ENCODE peak calls at places on chromosomes 13 and 19, in six cellular contexts. One of them, this sample, is unnamed.

GRCh38 chr13:66689628-66690027 is 540.5 kb downstream of the PCDH9 start:
- DNase-seq in LNCaP clone FGC: no peak
- DNase-seq in dorsolateral prefrontal cortex: peak; percentile 67
- DNase-seq in GM06990: no peak
- DNase-seq in fibroblast of villous mesenchyme: peak; percentile 5
- DNase-seq in endodermal cell: no peak
- DNase-seq in this sample: no peak

GRCh38 chr19:55137915-55138314 is 11.1 kb downstream of the TNNT1 start:
- DNase-seq in LNCaP clone FGC: no peak
- DNase-seq in dorsolateral prefrontal cortex: no peak
- DNase-seq in GM06990: no peak
- DNase-seq in fibroblast of villous mesenchyme: no peak
- DNase-seq in endodermal cell: no peak
- DNase-seq in this sample: no peak

GRCh38 chr19:4866595-4867424 is 657 bp downstream of the PLIN3 start:
- DNase-seq in LNCaP clone FGC: no peak
- DNase-seq in dorsolateral prefrontal cortex: no peak
- DNase-seq in GM06990: peak; percentile 61
- DNase-seq in fibroblast of villous mesenchyme: peak; percentile 60
- DNase-seq in endodermal cell: peak; percentile 87
- DNase-seq in this sample: peak; percentile 47

GRCh38 chr19:15112385-15112784 is 5.2 kb downstream of the SYDE1 start:
- DNase-seq in LNCaP clone FGC: no peak
- DNase-seq in dorsolateral prefrontal cortex: no peak
- DNase-seq in GM06990: no peak
- DNase-seq in fibroblast of villous mesenchyme: no peak
- DNase-seq in endodermal cell: peak; percentile 81
- DNase-seq in this sample: no peak

GRCh38 chr13:39197645-39198007 is 159.4 kb downstream of the NHLRC3 start:
- DNase-seq in LNCaP clone FGC: no peak
- DNase-seq in dorsolateral prefrontal cortex: no peak
- DNase-seq in GM06990: no peak
- DNase-seq in fibroblast of villous mesenchyme: no peak
- DNase-seq in endodermal cell: no peak
- DNase-seq in this sample: no peak

GRCh38 chr13:108897955-108898354 is 268.5 kb downstream of the MYO16 start:
- DNase-seq in LNCaP clone FGC: no peak
- DNase-seq in dorsolateral prefrontal cortex: no peak
- DNase-seq in GM06990: no peak
- DNase-seq in fibroblast of villous mesenchyme: no peak
- DNase-seq in endodermal cell: no peak
- DNase-seq in this sample: no peak

GRCh38 chr19:38713227-38713649 is 31.0 kb downstream of the CAPN12 start:
- DNase-seq in LNCaP clone FGC: no peak
- DNase-seq in dorsolateral prefrontal cortex: peak; percentile 55
- DNase-seq in GM06990: no peak
- DNase-seq in fibroblast of villous mesenchyme: peak; percentile 41
- DNase-seq in endodermal cell: no peak
- DNase-seq in this sample: no peak

GRCh38 chr13:109945206-109945960 is 159.0 kb upstream of the IRS2 start:
- DNase-seq in LNCaP clone FGC: no peak
- DNase-seq in dorsolateral prefrontal cortex: no peak
- DNase-seq in GM06990: no peak
- DNase-seq in fibroblast of villous mesenchyme: peak; percentile 80
- DNase-seq in endodermal cell: no peak
- DNase-seq in this sample: no peak

GRCh38 chr13:110381029-110381360 is 73.9 kb downstream of the COL4A2 start:
- DNase-seq in LNCaP clone FGC: no peak
- DNase-seq in dorsolateral prefrontal cortex: no peak
- DNase-seq in GM06990: no peak
- DNase-seq in fibroblast of villous mesenchyme: no peak
- DNase-seq in endodermal cell: no peak
- DNase-seq in this sample: no peak

GRCh38 chr19:33333615-33334014 is 31.3 kb upstream of the CEBPA start:
- DNase-seq in LNCaP clone FGC: no peak
- DNase-seq in dorsolateral prefrontal cortex: no peak
- DNase-seq in GM06990: no peak
- DNase-seq in fibroblast of villous mesenchyme: no peak
- DNase-seq in endodermal cell: no peak
- DNase-seq in this sample: no peak

GRCh38 chr19:42032428-42032827 is 37.6 kb downstream of the GRIK5 start:
- DNase-seq in LNCaP clone FGC: no peak
- DNase-seq in dorsolateral prefrontal cortex: no peak
- DNase-seq in GM06990: no peak
- DNase-seq in fibroblast of villous mesenchyme: no peak
- DNase-seq in endodermal cell: peak; percentile 71
- DNase-seq in this sample: no peak

GRCh38 chr13:71602327-71602726 is 264.7 kb downstream of the DACH1 start:
- DNase-seq in LNCaP clone FGC: no peak
- DNase-seq in dorsolateral prefrontal cortex: no peak
- DNase-seq in GM06990: no peak
- DNase-seq in fibroblast of villous mesenchyme: no peak
- DNase-seq in endodermal cell: no peak
- DNase-seq in this sample: no peak

GRCh38 chr13:43368003-43368402 is 344.6 kb downstream of the DNAJC15 start:
- DNase-seq in LNCaP clone FGC: peak; percentile 13
- DNase-seq in dorsolateral prefrontal cortex: no peak
- DNase-seq in GM06990: no peak
- DNase-seq in fibroblast of villous mesenchyme: peak; percentile 81
- DNase-seq in endodermal cell: no peak
- DNase-seq in this sample: no peak

GRCh38 chr13:60931858-60932546 is 483.6 kb downstream of the PCDH20 start:
- DNase-seq in LNCaP clone FGC: no peak
- DNase-seq in dorsolateral prefrontal cortex: no peak
- DNase-seq in GM06990: no peak
- DNase-seq in fibroblast of villous mesenchyme: no peak
- DNase-seq in endodermal cell: no peak
- DNase-seq in this sample: no peak

GRCh38 chr19:33667141-33667540 is 45.4 kb downstream of the CHST8 start:
- DNase-seq in LNCaP clone FGC: no peak
- DNase-seq in dorsolateral prefrontal cortex: peak; percentile 32
- DNase-seq in GM06990: no peak
- DNase-seq in fibroblast of villous mesenchyme: no peak
- DNase-seq in endodermal cell: no peak
- DNase-seq in this sample: no peak

GRCh38 chr13:107545946-107546502 is 669.3 kb downstream of the LIG4 start:
- DNase-seq in LNCaP clone FGC: no peak
- DNase-seq in dorsolateral prefrontal cortex: no peak
- DNase-seq in GM06990: no peak
- DNase-seq in fibroblast of villous mesenchyme: no peak
- DNase-seq in endodermal cell: no peak
- DNase-seq in this sample: no peak

GRCh38 chr13:63774133-63774532 is 2358.5 kb upstream of the PCDH20 start:
- DNase-seq in LNCaP clone FGC: peak; percentile 34
- DNase-seq in dorsolateral prefrontal cortex: no peak
- DNase-seq in GM06990: no peak
- DNase-seq in fibroblast of villous mesenchyme: no peak
- DNase-seq in endodermal cell: no peak
- DNase-seq in this sample: no peak

GRCh38 chr13:113527272-113527958 is 36.9 kb upstream of the DCUN1D2 start:
- DNase-seq in LNCaP clone FGC: no peak
- DNase-seq in dorsolateral prefrontal cortex: no peak
- DNase-seq in GM06990: no peak
- DNase-seq in fibroblast of villous mesenchyme: no peak
- DNase-seq in endodermal cell: no peak
- DNase-seq in this sample: no peak

GRCh38 chr19:39192846-39193245 is 3.9 kb upstream of the NCCRP1 start:
- DNase-seq in LNCaP clone FGC: no peak
- DNase-seq in dorsolateral prefrontal cortex: no peak
- DNase-seq in GM06990: no peak
- DNase-seq in fibroblast of villous mesenchyme: peak; percentile 33
- DNase-seq in endodermal cell: no peak
- DNase-seq in this sample: no peak

GRCh38 chr19:46753420-46754155 is 7.3 kb upstream of the STRN4 start:
- DNase-seq in LNCaP clone FGC: no peak
- DNase-seq in dorsolateral prefrontal cortex: no peak
- DNase-seq in GM06990: peak; percentile 38
- DNase-seq in fibroblast of villous mesenchyme: peak; percentile 24
- DNase-seq in endodermal cell: peak; percentile 93
- DNase-seq in this sample: peak; percentile 48

GRCh38 chr13:104854698-104855097 is 1680.8 kb downstream of the EFNB2 start:
- DNase-seq in LNCaP clone FGC: no peak
- DNase-seq in dorsolateral prefrontal cortex: no peak
- DNase-seq in GM06990: no peak
- DNase-seq in fibroblast of villous mesenchyme: no peak
- DNase-seq in endodermal cell: no peak
- DNase-seq in this sample: no peak

GRCh38 chr19:34365463-34366401 is 736 bp downstream of the GPI start:
- DNase-seq in LNCaP clone FGC: peak; percentile 63
- DNase-seq in dorsolateral prefrontal cortex: peak; percentile 50
- DNase-seq in GM06990: peak; percentile 28
- DNase-seq in fibroblast of villous mesenchyme: peak; percentile 43
- DNase-seq in endodermal cell: peak; percentile 72
- DNase-seq in this sample: no peak

GRCh38 chr19:1172353-1173159 is 1.5 kb downstream of the SBNO2 start:
- DNase-seq in LNCaP clone FGC: no peak
- DNase-seq in dorsolateral prefrontal cortex: peak; percentile 56
- DNase-seq in GM06990: no peak
- DNase-seq in fibroblast of villous mesenchyme: peak; percentile 70
- DNase-seq in endodermal cell: no peak
- DNase-seq in this sample: no peak

GRCh38 chr13:31864307-31864706 is 125.0 kb downstream of the RXFP2 start:
- DNase-seq in LNCaP clone FGC: no peak
- DNase-seq in dorsolateral prefrontal cortex: no peak
- DNase-seq in GM06990: no peak
- DNase-seq in fibroblast of villous mesenchyme: no peak
- DNase-seq in endodermal cell: no peak
- DNase-seq in this sample: no peak

GRCh38 chr13:31860002-31860401 is 120.7 kb downstream of the RXFP2 start:
- DNase-seq in LNCaP clone FGC: no peak
- DNase-seq in dorsolateral prefrontal cortex: peak; percentile 26
- DNase-seq in GM06990: no peak
- DNase-seq in fibroblast of villous mesenchyme: no peak
- DNase-seq in endodermal cell: no peak
- DNase-seq in this sample: no peak

GRCh38 chr13:31862828-31863227 is 123.5 kb downstream of the RXFP2 start:
- DNase-seq in LNCaP clone FGC: no peak
- DNase-seq in dorsolateral prefrontal cortex: no peak
- DNase-seq in GM06990: no peak
- DNase-seq in fibroblast of villous mesenchyme: no peak
- DNase-seq in endodermal cell: no peak
- DNase-seq in this sample: no peak

DNA sequence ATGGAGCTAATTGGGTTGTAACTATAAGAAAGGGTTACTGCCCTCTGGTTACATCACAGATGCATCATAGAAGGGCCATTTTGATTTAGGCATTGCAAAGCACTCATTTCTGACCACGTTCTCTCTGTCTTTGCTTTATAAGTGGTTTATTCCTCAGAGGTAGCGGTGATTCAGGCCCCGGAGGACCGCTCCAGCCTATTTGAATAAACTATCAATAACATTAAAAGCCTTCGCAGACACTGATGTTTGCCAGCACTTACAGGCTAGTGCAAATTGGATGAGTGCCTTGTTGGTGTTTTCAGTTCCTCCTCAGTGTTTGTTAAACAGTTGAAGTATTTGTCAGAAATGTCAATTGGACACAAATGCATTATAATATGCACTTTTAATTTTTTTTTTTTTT is 120.2 kb downstream of the RXFP2 start:
- DNase-seq in LNCaP clone FGC: no peak
- DNase-seq in dorsolateral prefrontal cortex: no peak
- DNase-seq in GM06990: peak; percentile 18
- DNase-seq in fibroblast of villous mesenchyme: peak; percentile 8
- DNase-seq in endodermal cell: no peak
- DNase-seq in this sample: no peak
- TF ChIP-seq CTCF in LNCaP clone FGC: no peak
- TF ChIP-seq CTCF in dorsolateral prefrontal cortex: no peak
- TF ChIP-seq CTCF in GM06990: no peak
- TF ChIP-seq CTCF in fibroblast of villous mesenchyme: no peak
- TF ChIP-seq CTCF in endodermal cell: no peak
- TF ChIP-seq CTCF in this sample: no peak

DNA sequence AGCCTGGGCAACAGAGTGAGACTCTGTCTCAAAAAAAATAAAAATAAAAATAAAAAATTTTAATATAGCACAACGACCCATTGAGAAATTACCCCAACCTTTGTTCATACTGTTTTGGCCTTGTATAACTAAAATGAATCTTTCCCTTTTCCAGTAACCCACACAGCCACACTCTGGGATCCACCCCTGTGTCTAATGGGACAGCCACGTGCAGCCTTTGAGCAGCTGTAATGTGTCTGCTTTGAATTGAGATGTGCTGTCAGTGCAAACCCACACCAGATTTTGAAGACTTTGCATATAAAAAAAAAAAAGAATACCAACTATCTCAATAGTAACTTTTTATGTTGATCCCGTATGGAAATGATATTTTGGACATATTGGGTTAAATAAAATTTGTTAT is 112.7 kb upstream of the UBL3 start:
- DNase-seq in LNCaP clone FGC: no peak
- DNase-seq in dorsolateral prefrontal cortex: no peak
- DNase-seq in GM06990: no peak
- DNase-seq in fibroblast of villous mesenchyme: no peak
- DNase-seq in endodermal cell: no peak
- DNase-seq in this sample: no peak
- TF ChIP-seq CTCF in LNCaP clone FGC: no peak
- TF ChIP-seq CTCF in dorsolateral prefrontal cortex: no peak
- TF ChIP-seq CTCF in GM06990: no peak
- TF ChIP-seq CTCF in fibroblast of villous mesenchyme: no peak
- TF ChIP-seq CTCF in endodermal cell: no peak
- TF ChIP-seq CTCF in this sample: no peak

DNA sequence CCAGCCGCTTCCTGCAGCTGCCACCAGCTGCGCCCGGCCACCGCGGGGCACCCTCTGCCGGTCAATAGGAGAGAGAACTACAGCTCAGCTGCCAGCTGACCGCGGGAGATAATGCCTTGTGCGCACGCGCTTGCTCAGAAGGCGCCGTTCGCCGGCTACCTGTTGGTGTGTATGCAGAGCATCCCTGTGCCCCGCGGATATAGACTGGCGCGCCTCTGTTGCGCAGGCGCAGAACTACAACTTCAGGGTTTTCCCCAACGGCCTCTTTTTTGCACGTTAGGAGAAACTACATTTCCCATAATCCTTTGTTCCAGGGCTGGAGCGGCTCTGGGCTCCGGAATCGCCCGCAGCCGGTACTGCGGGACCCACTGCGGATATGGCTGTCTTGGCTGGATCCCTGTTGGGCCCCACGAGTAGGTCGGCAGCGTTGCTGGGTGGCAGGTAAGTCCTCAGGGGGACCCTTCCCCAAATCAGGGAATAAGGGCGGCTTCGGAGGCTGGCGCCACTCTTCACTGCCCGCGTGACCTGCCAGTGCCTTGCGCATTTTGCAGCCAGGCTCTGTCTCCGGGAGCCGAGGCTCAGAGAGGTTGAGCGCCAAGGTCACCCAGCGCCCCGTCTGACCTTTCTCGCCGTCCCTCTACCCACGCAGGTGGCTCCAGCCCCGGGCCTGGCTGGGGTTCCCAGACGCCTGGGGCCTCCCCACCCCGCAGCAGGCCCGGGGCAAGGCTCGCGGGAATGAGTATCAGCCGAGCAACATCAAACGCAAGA is at the start of gene MRPL34:
- DNase-seq in LNCaP clone FGC: peak; percentile 99
- DNase-seq in dorsolateral prefrontal cortex: peak; percentile 97
- DNase-seq in GM06990: peak; percentile 99
- DNase-seq in fibroblast of villous mesenchyme: peak; percentile 99
- DNase-seq in endodermal cell: peak; percentile 100
- DNase-seq in this sample: peak; percentile 88
- TF ChIP-seq CTCF in LNCaP clone FGC: peak; percentile 91
- TF ChIP-seq CTCF in dorsolateral prefrontal cortex: peak; percentile 82
- TF ChIP-seq CTCF in GM06990: peak; percentile 87
- TF ChIP-seq CTCF in fibroblast of villous mesenchyme: peak; percentile 75
- TF ChIP-seq CTCF in endodermal cell: peak; percentile 84
- TF ChIP-seq CTCF in this sample: no peak

GRCh38 chr13:112510002-112510780 is 77.8 kb downstream of the TUBGCP3 start:
- DNase-seq in LNCaP clone FGC: peak; percentile 61
- DNase-seq in dorsolateral prefrontal cortex: peak; percentile 38
- DNase-seq in GM06990: no peak
- DNase-seq in fibroblast of villous mesenchyme: peak; percentile 69
- DNase-seq in endodermal cell: peak; percentile 83
- DNase-seq in this sample: no peak
- TF ChIP-seq CTCF in LNCaP clone FGC: peak; percentile 64
- TF ChIP-seq CTCF in dorsolateral prefrontal cortex: peak; percentile 66
- TF ChIP-seq CTCF in GM06990: peak; percentile 23
- TF ChIP-seq CTCF in fibroblast of villous mesenchyme: peak; percentile 65
- TF ChIP-seq CTCF in endodermal cell: peak; percentile 78
- TF ChIP-seq CTCF in this sample: no peak

This sample was measured in activated B cell treated with CpG ODN at 0.5 μM for 24 hours.